ENCODE peak calls at places on chromosomes 7 and 10, in six cellular contexts. W, I, C, R, D and F are unnamed samples.

GRCh38 chr10:4162571-4163286 is 377.7 kb upstream of the KLF6 start:
- DNase-seq in R (no peak), C (no peak), W (no peak), D (no peak), I (no peak), F (no peak)

GRCh38 chr10:33869089-33869488 is 534.6 kb upstream of the NRP1 start:
- DNase-seq in W (no peak), I (no peak), R (no peak), C (no peak), D (no peak), F (no peak)

GRCh38 chr10:113305871-113306270 is 247.0 kb upstream of the HABP2 start:
- DNase-seq in D (peak; percentile 62), R (no peak), I (no peak), W (no peak), C (no peak), F (peak; percentile 27)

GRCh38 chr10:52064084-52064845 is 249.8 kb upstream of the DKK1 start:
- DNase-seq in D (no peak), I (no peak), R (no peak), W (no peak), C (no peak), F (no peak)

GRCh38 chr10:106474891-106475290 is 689.6 kb downstream of the SORCS1 start:
- DNase-seq in D (peak; percentile 36), C (no peak), R (no peak), W (no peak), I (no peak), F (peak; percentile 6)

GRCh38 chr10:50295367-50295766 is 44.1 kb upstream of the ASAH2 start:
- DNase-seq in R (no peak), D (no peak), C (no peak), I (no peak), W (no peak), F (no peak)

GRCh38 chr7:140230862-140231778 is 54.3 kb upstream of the KDM7A start:
- DNase-seq in R (no peak), W (peak; percentile 54), C (peak; percentile 94), D (peak; percentile 34), I (peak; percentile 13), F (no peak)

GRCh38 chr7:97006146-97006950 is 995 bp downstream of the DLX6 start:
- DNase-seq in R (peak; percentile 40), I (no peak), W (peak; percentile 75), C (peak; percentile 90), D (no peak), F (no peak)

GRCh38 chr7:158018971-158019645 is 568.5 kb downstream of the PTPRN2 start:
- DNase-seq in W (no peak), C (no peak), D (no peak), I (no peak), R (no peak), F (no peak)

GRCh38 chr7:100811480-100811879 is 15.8 kb downstream of the EPHB4 start:
- DNase-seq in W (no peak), R (no peak), I (no peak), C (no peak), D (no peak), F (no peak)

GRCh38 chr10:26408858-26409494 is 29.2 kb upstream of the APBB1IP start:
- DNase-seq in R (no peak), D (no peak), C (no peak), W (no peak), I (no peak), F (no peak)

GRCh38 chr7:44122529-44122928 is 819 bp downstream of the POLD2 start:
- DNase-seq in D (no peak), W (no peak), C (no peak), I (no peak), R (no peak), F (no peak)

GRCh38 chr10:13351340-13351915 is 3.3 kb upstream of the SEPHS1 start:
- DNase-seq in D (no peak), R (no peak), W (no peak), C (peak; percentile 89), I (peak; percentile 71), F (no peak)

GRCh38 chr10:98410759-98411158 is 4.2 kb downstream of the PYROXD2 start:
- DNase-seq in R (no peak), I (no peak), D (no peak), C (no peak), W (no peak), F (no peak)

GRCh38 chr7:21524680-21525079 is 18.2 kb upstream of the DNAH11 start:
- DNase-seq in C (no peak), W (no peak), R (no peak), D (no peak), I (no peak), F (no peak)

GRCh38 chr10:122740640-122741039 is 41.0 kb upstream of the C10orf120 start:
- DNase-seq in C (no peak), D (no peak), R (no peak), W (peak; percentile 22), I (no peak), F (no peak)

GRCh38 chr7:124856299-124856888 is 73.2 kb downstream of the POT1 start:
- DNase-seq in D (peak; percentile 71), W (peak; percentile 52), C (peak; percentile 67), R (no peak), I (no peak), F (peak; percentile 9)

GRCh38 chr7:1897076-1897860 is 227.2 kb downstream of the ELFN1 start:
- DNase-seq in I (no peak), C (no peak), W (no peak), R (no peak), D (no peak), F (no peak)

DNA sequence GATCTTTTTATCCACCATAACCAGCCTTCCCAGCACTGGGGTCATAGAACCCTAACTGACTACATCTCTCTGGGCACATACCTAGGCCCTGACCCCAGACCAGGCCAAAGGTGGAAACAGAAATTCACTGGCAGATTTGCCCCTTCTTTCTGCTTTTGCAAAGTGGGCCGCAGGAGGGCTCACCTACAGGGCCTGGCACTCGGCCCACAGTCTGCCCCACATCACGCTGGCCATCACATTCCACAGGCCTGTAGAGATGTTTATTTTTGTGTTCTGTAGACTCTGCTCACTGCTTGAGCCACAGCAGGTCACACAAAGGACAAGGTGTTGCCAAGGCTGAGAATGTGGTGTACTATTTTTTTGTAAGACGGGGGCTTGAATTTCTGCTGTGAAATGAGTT is 58.7 kb downstream of the SLC16A12 start:
- DNase-seq in I (no peak), D (peak; percentile 59), W (no peak), R (no peak), C (no peak), F (no peak)
- H3K4me3 ChIP-seq in I (no peak overlapping the region), D (no peak overlapping the region), W (no peak overlapping the region), R (no peak overlapping the region), C (no peak overlapping the region), F (no peak overlapping the region)

DNA sequence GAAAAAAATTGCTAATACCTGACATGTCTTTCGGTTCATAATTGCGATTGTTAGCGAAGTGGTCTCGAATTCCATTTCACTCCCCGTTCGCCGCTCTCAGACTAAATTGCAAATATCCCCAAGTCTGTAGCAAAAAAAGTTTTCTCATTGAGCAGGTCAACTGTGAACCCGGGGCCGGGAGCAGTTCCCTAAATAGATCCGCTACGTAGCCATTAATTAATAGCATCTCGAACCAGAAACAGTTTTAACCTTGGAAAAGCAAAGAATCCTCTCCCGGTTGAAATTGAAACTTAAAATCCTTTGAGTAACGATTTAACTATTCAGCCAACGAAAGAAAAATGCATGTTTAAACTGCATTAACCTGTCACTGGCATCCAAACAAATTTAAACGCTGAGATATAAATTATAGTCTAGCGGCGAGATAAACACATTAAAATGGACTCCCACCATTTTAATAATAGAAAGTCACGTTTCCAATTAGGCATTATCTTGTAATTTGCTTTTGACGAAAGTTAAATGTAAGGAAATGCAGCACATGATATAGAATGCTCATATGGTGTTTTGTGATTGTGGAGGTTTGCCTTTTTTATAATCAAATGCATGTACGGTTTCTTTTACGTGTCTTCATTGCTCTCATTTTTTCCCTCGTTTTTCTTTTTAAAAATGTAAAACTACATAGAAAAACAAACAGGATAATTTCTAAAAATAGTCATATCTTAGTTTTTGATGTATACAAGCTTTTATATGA is 692 bp upstream of the KLF14 start:
- DNase-seq in C (peak; percentile 53), D (peak; percentile 25), R (no peak), W (peak; percentile 12), I (peak; percentile 9), F (no peak)
- H3K4me3 ChIP-seq in C (peak overlapping the region; percentile 56), D (peak overlapping the region; percentile 54), R (peak overlapping the region; percentile 39), W (peak overlapping the region; percentile 49), I (peak overlapping the region; percentile 38), F (peak overlapping the region; percentile 59)

DNA sequence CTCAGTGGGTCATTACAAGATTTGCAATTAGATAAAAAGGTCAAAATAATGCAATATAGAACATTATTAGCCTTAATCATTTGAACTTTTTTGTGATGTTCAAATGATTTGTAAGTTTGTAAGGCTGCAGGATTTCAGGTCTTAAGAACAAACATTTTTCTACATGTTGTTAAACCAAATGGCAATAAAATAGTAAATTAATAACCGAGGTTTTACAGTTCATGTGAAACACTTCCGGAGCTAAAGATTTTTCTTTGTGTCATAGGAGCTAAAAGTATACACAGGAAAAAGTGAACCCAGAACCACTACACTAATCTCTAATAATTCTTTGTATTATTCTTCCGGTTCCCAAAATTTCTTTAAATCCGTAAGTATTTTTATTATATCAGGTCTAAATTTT is 16.1 kb upstream of the SCIN start:
- DNase-seq in C (no peak), R (no peak), W (no peak), I (no peak), D (no peak), F (no peak)
- H3K4me3 ChIP-seq in C (no peak overlapping the region), R (no peak overlapping the region), W (no peak overlapping the region), I (no peak overlapping the region), D (no peak overlapping the region), F (no peak overlapping the region)

DNA sequence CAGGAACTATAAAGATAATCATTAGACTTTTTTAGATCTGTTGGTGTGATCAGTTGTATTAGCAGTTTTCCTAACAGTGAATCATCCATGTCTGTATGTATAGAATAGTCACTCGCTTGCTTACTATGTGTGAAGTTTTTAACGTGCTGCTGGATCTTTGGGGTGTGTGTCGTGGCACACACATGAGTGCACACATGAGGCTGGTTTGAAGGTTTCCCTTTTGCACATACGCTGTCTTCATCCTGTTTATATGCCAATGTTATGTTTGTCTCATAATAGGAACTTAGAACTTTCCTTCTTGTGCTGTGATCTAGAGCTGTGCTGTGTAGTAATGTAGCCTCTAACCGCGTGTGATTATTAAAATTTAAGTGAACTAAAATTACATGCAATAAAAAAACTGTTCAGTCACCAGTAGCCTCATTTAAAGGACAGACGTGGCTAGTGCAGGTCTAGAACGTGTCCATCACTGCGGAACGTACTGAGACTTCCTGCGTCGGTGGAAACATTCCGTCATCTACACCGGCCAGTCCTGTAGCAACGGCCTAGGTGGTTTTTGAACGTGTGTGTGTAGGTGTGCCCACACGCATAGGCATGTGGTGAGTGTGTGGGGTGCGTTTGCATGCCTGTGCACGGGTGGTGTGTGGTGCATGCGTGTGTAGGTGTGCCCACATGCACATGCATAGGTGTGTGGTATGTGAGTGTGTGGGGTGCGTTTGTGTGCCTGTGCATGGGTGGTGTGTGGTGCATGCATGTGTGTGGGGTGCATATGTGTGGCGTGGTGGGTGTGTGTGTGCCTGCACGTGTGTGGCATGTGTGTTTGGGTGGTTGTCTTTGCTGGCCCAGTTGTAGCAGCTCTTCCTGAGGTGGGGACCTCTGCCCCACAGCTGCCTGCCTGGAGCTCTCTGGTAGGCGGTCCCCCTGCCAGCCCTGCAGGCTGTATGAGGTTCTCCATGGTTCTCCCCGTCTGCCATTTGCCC is 56.6 kb downstream of the INPP5A start:
- DNase-seq in D (no peak), I (no peak), R (no peak), W (no peak), C (no peak), F (no peak)
- H3K4me3 ChIP-seq in D (no peak overlapping the region), I (no peak overlapping the region), R (no peak overlapping the region), W (no peak overlapping the region), C (no peak overlapping the region), F (no peak overlapping the region)

GRCh38 chr10:71396714-71397339 is at the start of gene CDH23:
- DNase-seq in W (peak; percentile 68), I (no peak), D (no peak), C (peak; percentile 78), R (peak; percentile 79), F (no peak)
- H3K4me3 ChIP-seq in W (peak within 1 kb of the TSS; percentile 67), I (peak within 1 kb of the TSS; percentile 24), D (no peak within 1 kb of the TSS), C (peak within 1 kb of the TSS; percentile 75), R (peak within 1 kb of the TSS; percentile 63), F (no peak within 1 kb of the TSS)

GRCh38 chr10:110967645-110968044 is 48.2 kb downstream of the SHOC2 start:
- DNase-seq in C (no peak), R (no peak), I (no peak), D (no peak), W (no peak), F (no peak)
- H3K4me3 ChIP-seq in C (no peak overlapping the region), R (no peak overlapping the region), I (no peak overlapping the region), D (no peak overlapping the region), W (no peak overlapping the region), F (no peak overlapping the region)